ENCODE peak calls at places on chromosomes 16 and 17, in ten cellular contexts. C is upper lobe of right lung, M is WTC11, L is A549, E is body of pancreas, F is IMR-90, A is hepatocyte, G is cardiac fibroblast, N is brain microvascular endothelial cell, T is mammary epithelial cell. O is an unnamed sample.

GRCh38 chr17:77228224-77229215 is 87.8 kb downstream of the SEC14L1 start:
- DNase-seq in C (no peak), M (no peak), L (no peak), E (no peak), F (no peak), A (no peak), G (no peak), N (no peak), T (no peak), O (no peak)

GRCh38 chr16:69474447-69474846 is 50.0 kb downstream of the CYB5B start:
- DNase-seq in C (no peak), M (no peak), L (no peak), E (no peak), F (no peak), A (no peak), G (no peak), N (no peak), T (no peak), O (no peak)

GRCh38 chr17:77002103-77003045 is 134.2 kb downstream of the MGAT5B start:
- DNase-seq in C (no peak), M (no peak), L (peak; percentile 100), E (no peak), F (peak; percentile 75), A (peak; percentile 78), G (peak; percentile 52), N (peak; percentile 75), T (peak; percentile 17), O (no peak)

GRCh38 chr17:77316651-77317050 is 175.9 kb downstream of the SEC14L1 start:
- DNase-seq in C (no peak), M (no peak), L (no peak), E (no peak), F (no peak), A (no peak), G (no peak), N (no peak), T (no peak), O (no peak)

GRCh38 chr16:67428146-67428731 is 2.7 kb upstream of the HSD11B2 start:
- DNase-seq in C (peak; percentile 85), M (peak; percentile 91), L (peak; percentile 67), E (peak; percentile 82), F (peak; percentile 47), A (peak; percentile 87), G (peak; percentile 75), N (peak; percentile 22), T (peak; percentile 39), O (peak; percentile 85)

GRCh38 chr17:77645441-77646430 is 312.8 kb upstream of the TNRC6C start:
- DNase-seq in C (peak; percentile 13), M (no peak), L (no peak), E (no peak), F (no peak), A (no peak), G (peak; percentile 32), N (peak; percentile 7), T (no peak), O (no peak)

GRCh38 chr17:19327039-19327776 is 35.3 kb downstream of the B9D1 start:
- DNase-seq in C (peak; percentile 64), M (peak; percentile 8), L (peak; percentile 77), E (no peak), F (peak; percentile 80), A (no peak), G (peak; percentile 81), N (peak; percentile 69), T (peak; percentile 91), O (no peak)

GRCh38 chr17:69870091-69870530 is 204.9 kb upstream of the KCNJ16 start:
- DNase-seq in C (no peak), M (no peak), L (peak; percentile 10), E (no peak), F (peak; percentile 91), A (no peak), G (no peak), N (peak; percentile 42), T (peak; percentile 83), O (no peak)

GRCh38 chr16:19810817-19811731 is 73.6 kb downstream of the GPRC5B start:
- DNase-seq in C (no peak), M (no peak), L (peak; percentile 88), E (no peak), F (peak; percentile 95), A (peak; percentile 27), G (peak; percentile 84), N (peak; percentile 94), T (peak; percentile 73), O (no peak)

GRCh38 chr16:15542261-15542660 is 100.7 kb downstream of the MARF1 start:
- DNase-seq in C (no peak), M (peak; percentile 29), L (no peak), E (no peak), F (no peak), A (no peak), G (no peak), N (no peak), T (no peak), O (peak; percentile 29)

GRCh38 chr16:58301052-58301451 is 6.2 kb upstream of the PRSS54 start:
- DNase-seq in C (no peak), M (no peak), L (no peak), E (no peak), F (no peak), A (no peak), G (no peak), N (no peak), T (no peak), O (no peak)

GRCh38 chr16:15682105-15682570 is 32.1 kb downstream of the NDE1 start:
- DNase-seq in C (no peak), M (peak; percentile 58), L (peak; percentile 80), E (peak; percentile 27), F (peak; percentile 84), A (peak; percentile 73), G (peak; percentile 75), N (peak; percentile 85), T (peak; percentile 72), O (peak; percentile 45)

GRCh38 chr17:64156670-64157069 is 26.7 kb upstream of the ERN1 start:
- DNase-seq in C (no peak), M (no peak), L (no peak), E (peak; percentile 15), F (no peak), A (no peak), G (no peak), N (no peak), T (no peak), O (no peak)

GRCh38 chr17:42248351-42249179 is 27.6 kb downstream of the STAT5B start:
- DNase-seq in C (no peak), M (no peak), L (no peak), E (peak; percentile 75), F (peak; percentile 93), A (peak; percentile 77), G (peak; percentile 99), N (peak; percentile 87), T (no peak), O (peak; percentile 44)

GRCh38 chr16:9370071-9370491 is 278.6 kb downstream of the HAPSTR1 start:
- DNase-seq in C (no peak), M (no peak), L (no peak), E (no peak), F (no peak), A (no peak), G (no peak), N (no peak), T (no peak), O (peak; percentile 48)

GRCh38 chr17:73591278-73592078 is 52.8 kb downstream of the SDK2 start:
- DNase-seq in C (no peak), M (no peak), L (no peak), E (no peak), F (no peak), A (no peak), G (no peak), N (no peak), T (no peak), O (no peak)

GRCh38 chr16:3220839-3221238 is 14.1 kb downstream of the ZNF200 start:
- DNase-seq in C (no peak), M (no peak), L (no peak), E (no peak), F (no peak), A (no peak), G (no peak), N (no peak), T (no peak), O (no peak)

GRCh38 chr17:57033296-57033695 is 51.8 kb upstream of the AKAP1 start:
- DNase-seq in C (no peak), M (no peak), L (no peak), E (peak; percentile 37), F (no peak), A (no peak), G (peak; percentile 8), N (no peak), T (no peak), O (no peak)

GRCh38 chr17:17324616-17325015 is 21.4 kb downstream of the NT5M start:
- DNase-seq in C (no peak), M (no peak), L (no peak), E (no peak), F (no peak), A (no peak), G (no peak), N (no peak), T (no peak), O (no peak)

DNA sequence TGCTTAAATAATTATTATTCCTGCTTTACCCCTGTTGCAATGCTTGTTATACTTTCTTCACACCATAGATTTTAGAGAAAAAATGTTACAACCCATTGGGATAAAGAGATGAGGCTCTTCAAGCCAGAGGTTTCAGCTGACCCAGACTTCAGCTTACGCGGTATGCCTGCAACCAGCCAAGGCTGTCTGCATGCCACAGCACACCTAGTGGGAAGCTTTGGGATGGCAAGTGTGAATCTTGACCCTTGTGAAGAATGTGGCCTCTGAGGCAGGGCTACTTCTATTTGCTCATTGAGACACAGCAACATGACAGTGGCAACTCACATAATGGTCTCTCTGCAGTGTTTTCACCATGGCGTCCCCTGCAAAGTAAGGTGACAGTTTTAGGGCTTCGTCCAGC is 193.9 kb upstream of the PIRT start:
- DNase-seq in C (no peak), M (peak; percentile 30), L (peak; percentile 33), E (no peak), F (no peak), A (no peak), G (no peak), N (no peak), T (no peak), O (peak; percentile 24)
- TF ChIP-seq CTCF in C (no peak), M (no peak), L (no peak), E (no peak), F (no peak), A (no peak), G (no peak), N (peak; percentile 27), T (peak; percentile 11), O (peak; percentile 57)

GRCh38 chr16:47995354-47995753 is 160.4 kb downstream of the ABCC12 start:
- DNase-seq in C (no peak), M (peak; percentile 17), L (no peak), E (no peak), F (no peak), A (no peak), G (no peak), N (no peak), T (no peak), O (no peak)
- TF ChIP-seq CTCF in C (no peak), M (no peak), L (no peak), E (no peak), F (no peak), A (no peak), G (peak; percentile 19), N (peak; percentile 24), T (no peak), O (no peak)

GRCh38 chr17:27868565-27868964 is 24.6 kb downstream of the LYRM9 start:
- DNase-seq in C (no peak), M (no peak), L (no peak), E (no peak), F (no peak), A (no peak), G (no peak), N (no peak), T (no peak), O (no peak)
- TF ChIP-seq CTCF in C (no peak), M (no peak), L (no peak), E (no peak), F (no peak), A (no peak), G (no peak), N (peak; percentile 6), T (no peak), O (no peak)

GRCh38 chr16:53220585-53220984 is 165.8 kb downstream of the CHD9 start:
- DNase-seq in C (no peak), M (no peak), L (peak; percentile 49), E (no peak), F (peak; percentile 58), A (peak; percentile 5), G (peak; percentile 64), N (peak; percentile 45), T (no peak), O (peak; percentile 21)
- TF ChIP-seq CTCF in C (peak; percentile 16), M (no peak), L (peak; percentile 12), E (no peak), F (peak; percentile 40), A (peak; percentile 23), G (peak; percentile 42), N (peak; percentile 59), T (no peak), O (no peak)